ENCODE peak calls at places on chromosomes 7 and 10, in seven cellular contexts. One of them, this sample, is unnamed.

GRCh38 chr10:111082102-111082975 is 5.5 kb downstream of the ADRA2A start:
- DNase-seq in astrocyte of the spinal cord: no peak
- DNase-seq in dorsolateral prefrontal cortex: no peak
- DNase-seq in astrocyte of the cerebellum: no peak
- DNase-seq in HFF-Myc: no peak
- DNase-seq in fibroblast of the aortic adventitia: no peak
- DNase-seq in astrocyte: no peak
- DNase-seq in this sample: no peak

GRCh38 chr10:49761789-49762565 is at the start of gene OGDHL:
- DNase-seq in astrocyte: peak; percentile 4
- DNase-seq in HFF-Myc: no peak
- DNase-seq in astrocyte of the spinal cord: peak; percentile 27
- DNase-seq in astrocyte of the cerebellum: no peak
- DNase-seq in dorsolateral prefrontal cortex: peak; percentile 83
- DNase-seq in fibroblast of the aortic adventitia: peak; percentile 27
- DNase-seq in this sample: peak; percentile 88

GRCh38 chr7:108002726-108003590 is at the start of gene LAMB1:
- DNase-seq in fibroblast of the aortic adventitia: peak; percentile 75
- DNase-seq in dorsolateral prefrontal cortex: peak; percentile 51
- DNase-seq in astrocyte: peak; percentile 72
- DNase-seq in astrocyte of the spinal cord: peak; percentile 88
- DNase-seq in HFF-Myc: no peak
- DNase-seq in astrocyte of the cerebellum: no peak
- DNase-seq in this sample: peak; percentile 69

GRCh38 chr10:11148638-11149037 is 131.0 kb downstream of the CELF2 start:
- DNase-seq in astrocyte of the spinal cord: no peak
- DNase-seq in astrocyte: no peak
- DNase-seq in dorsolateral prefrontal cortex: no peak
- DNase-seq in astrocyte of the cerebellum: no peak
- DNase-seq in fibroblast of the aortic adventitia: no peak
- DNase-seq in HFF-Myc: no peak
- DNase-seq in this sample: no peak

GRCh38 chr7:128052404-128052803 is 21.2 kb upstream of the LRRC4 start:
- DNase-seq in dorsolateral prefrontal cortex: no peak
- DNase-seq in astrocyte of the cerebellum: no peak
- DNase-seq in astrocyte of the spinal cord: no peak
- DNase-seq in astrocyte: no peak
- DNase-seq in HFF-Myc: no peak
- DNase-seq in fibroblast of the aortic adventitia: no peak
- DNase-seq in this sample: no peak

GRCh38 chr7:19016140-19016539 is 101.3 kb downstream of the TWIST1 start:
- DNase-seq in fibroblast of the aortic adventitia: peak; percentile 86
- DNase-seq in dorsolateral prefrontal cortex: no peak
- DNase-seq in astrocyte of the spinal cord: peak; percentile 38
- DNase-seq in astrocyte of the cerebellum: no peak
- DNase-seq in HFF-Myc: no peak
- DNase-seq in astrocyte: peak; percentile 82
- DNase-seq in this sample: no peak

GRCh38 chr7:129351320-129351719 is 82.9 kb upstream of the STRIP2 start:
- DNase-seq in dorsolateral prefrontal cortex: no peak
- DNase-seq in astrocyte: peak; percentile 29
- DNase-seq in fibroblast of the aortic adventitia: peak; percentile 34
- DNase-seq in HFF-Myc: no peak
- DNase-seq in astrocyte of the spinal cord: peak; percentile 32
- DNase-seq in astrocyte of the cerebellum: no peak
- DNase-seq in this sample: no peak

GRCh38 chr10:30431435-30431911 is 2.5 kb upstream of the MAP3K8 start:
- DNase-seq in HFF-Myc: no peak
- DNase-seq in astrocyte: peak; percentile 44
- DNase-seq in astrocyte of the spinal cord: no peak
- DNase-seq in dorsolateral prefrontal cortex: no peak
- DNase-seq in astrocyte of the cerebellum: no peak
- DNase-seq in fibroblast of the aortic adventitia: peak; percentile 69
- DNase-seq in this sample: no peak

GRCh38 chr7:142813262-142813661 is 41.6 kb upstream of the EPHB6 start:
- DNase-seq in astrocyte of the cerebellum: peak; percentile 18
- DNase-seq in dorsolateral prefrontal cortex: no peak
- DNase-seq in fibroblast of the aortic adventitia: peak; percentile 78
- DNase-seq in astrocyte of the spinal cord: peak; percentile 70
- DNase-seq in HFF-Myc: no peak
- DNase-seq in astrocyte: peak; percentile 79
- DNase-seq in this sample: no peak

GRCh38 chr7:36034020-36034419 is 119.0 kb upstream of the EEPD1 start:
- DNase-seq in astrocyte: peak; percentile 61
- DNase-seq in astrocyte of the cerebellum: no peak
- DNase-seq in dorsolateral prefrontal cortex: no peak
- DNase-seq in fibroblast of the aortic adventitia: no peak
- DNase-seq in HFF-Myc: no peak
- DNase-seq in astrocyte of the spinal cord: peak; percentile 14
- DNase-seq in this sample: no peak

GRCh38 chr10:986137-986825 is 2.0 kb upstream of the GTPBP4 start:
- DNase-seq in dorsolateral prefrontal cortex: no peak
- DNase-seq in HFF-Myc: no peak
- DNase-seq in fibroblast of the aortic adventitia: peak; percentile 62
- DNase-seq in astrocyte of the cerebellum: no peak
- DNase-seq in astrocyte of the spinal cord: peak; percentile 62
- DNase-seq in astrocyte: peak; percentile 91
- DNase-seq in this sample: no peak

GRCh38 chr10:107232013-107232412 is 67.5 kb upstream of the SORCS1 start:
- DNase-seq in HFF-Myc: no peak
- DNase-seq in astrocyte: no peak
- DNase-seq in astrocyte of the cerebellum: no peak
- DNase-seq in astrocyte of the spinal cord: no peak
- DNase-seq in dorsolateral prefrontal cortex: no peak
- DNase-seq in fibroblast of the aortic adventitia: no peak
- DNase-seq in this sample: no peak

GRCh38 chr7:150890853-150891584 is 38.7 kb downstream of the AOC1 start:
- DNase-seq in fibroblast of the aortic adventitia: no peak
- DNase-seq in astrocyte of the spinal cord: no peak
- DNase-seq in dorsolateral prefrontal cortex: no peak
- DNase-seq in astrocyte of the cerebellum: no peak
- DNase-seq in astrocyte: no peak
- DNase-seq in HFF-Myc: no peak
- DNase-seq in this sample: no peak

GRCh38 chr10:113576853-113577252 is 24.0 kb downstream of the HABP2 start:
- DNase-seq in astrocyte of the cerebellum: peak; percentile 16
- DNase-seq in astrocyte: no peak
- DNase-seq in HFF-Myc: no peak
- DNase-seq in astrocyte of the spinal cord: no peak
- DNase-seq in dorsolateral prefrontal cortex: no peak
- DNase-seq in fibroblast of the aortic adventitia: peak; percentile 8
- DNase-seq in this sample: no peak

GRCh38 chr7:120805636-120806388 is 52.1 kb downstream of the TSPAN12 start:
- DNase-seq in astrocyte of the spinal cord: peak; percentile 59
- DNase-seq in fibroblast of the aortic adventitia: peak; percentile 76
- DNase-seq in astrocyte of the cerebellum: peak; percentile 52
- DNase-seq in dorsolateral prefrontal cortex: peak; percentile 17
- DNase-seq in astrocyte: peak; percentile 12
- DNase-seq in HFF-Myc: peak; percentile 47
- DNase-seq in this sample: peak; percentile 37

GRCh38 chr7:130430841-130431713 is 9.7 kb downstream of the CEP41 start:
- DNase-seq in astrocyte of the spinal cord: peak; percentile 84
- DNase-seq in astrocyte: peak; percentile 84
- DNase-seq in dorsolateral prefrontal cortex: no peak
- DNase-seq in astrocyte of the cerebellum: no peak
- DNase-seq in HFF-Myc: peak; percentile 52
- DNase-seq in fibroblast of the aortic adventitia: peak; percentile 74
- DNase-seq in this sample: no peak

GRCh38 chr10:34252111-34252510 is 563.0 kb downstream of the PARD3 start:
- DNase-seq in HFF-Myc: no peak
- DNase-seq in astrocyte of the spinal cord: no peak
- DNase-seq in astrocyte of the cerebellum: no peak
- DNase-seq in fibroblast of the aortic adventitia: no peak
- DNase-seq in dorsolateral prefrontal cortex: no peak
- DNase-seq in astrocyte: peak; percentile 4
- DNase-seq in this sample: no peak

DNA sequence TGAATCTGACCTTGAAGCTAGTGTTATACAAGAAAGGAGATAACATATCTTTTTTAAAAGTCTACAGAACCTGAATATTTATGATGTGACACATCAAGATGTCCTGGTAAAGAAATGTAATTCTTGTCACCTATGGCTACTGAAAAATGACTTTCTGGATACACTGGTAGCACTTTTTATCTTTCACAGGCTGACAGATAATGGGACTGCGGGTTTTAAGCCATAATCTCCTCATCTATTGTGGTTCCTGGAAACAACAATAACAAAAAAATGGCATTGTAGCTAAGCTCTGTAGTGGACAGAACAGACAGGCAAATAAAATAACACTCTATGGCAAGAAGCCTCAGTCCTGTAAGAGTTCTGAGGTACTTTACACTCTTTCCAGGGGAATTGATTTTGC is 31.6 kb upstream of the YAE1 start:
- DNase-seq in astrocyte of the cerebellum: no peak
- DNase-seq in fibroblast of the aortic adventitia: no peak
- DNase-seq in astrocyte of the spinal cord: no peak
- DNase-seq in HFF-Myc: no peak
- DNase-seq in astrocyte: no peak
- DNase-seq in dorsolateral prefrontal cortex: no peak
- DNase-seq in this sample: no peak
- TF ChIP-seq CTCF in astrocyte of the cerebellum: no peak
- TF ChIP-seq CTCF in fibroblast of the aortic adventitia: no peak
- TF ChIP-seq CTCF in astrocyte of the spinal cord: no peak
- TF ChIP-seq CTCF in HFF-Myc: no peak
- TF ChIP-seq CTCF in astrocyte: no peak
- TF ChIP-seq CTCF in dorsolateral prefrontal cortex: no peak
- TF ChIP-seq CTCF in this sample: no peak

DNA sequence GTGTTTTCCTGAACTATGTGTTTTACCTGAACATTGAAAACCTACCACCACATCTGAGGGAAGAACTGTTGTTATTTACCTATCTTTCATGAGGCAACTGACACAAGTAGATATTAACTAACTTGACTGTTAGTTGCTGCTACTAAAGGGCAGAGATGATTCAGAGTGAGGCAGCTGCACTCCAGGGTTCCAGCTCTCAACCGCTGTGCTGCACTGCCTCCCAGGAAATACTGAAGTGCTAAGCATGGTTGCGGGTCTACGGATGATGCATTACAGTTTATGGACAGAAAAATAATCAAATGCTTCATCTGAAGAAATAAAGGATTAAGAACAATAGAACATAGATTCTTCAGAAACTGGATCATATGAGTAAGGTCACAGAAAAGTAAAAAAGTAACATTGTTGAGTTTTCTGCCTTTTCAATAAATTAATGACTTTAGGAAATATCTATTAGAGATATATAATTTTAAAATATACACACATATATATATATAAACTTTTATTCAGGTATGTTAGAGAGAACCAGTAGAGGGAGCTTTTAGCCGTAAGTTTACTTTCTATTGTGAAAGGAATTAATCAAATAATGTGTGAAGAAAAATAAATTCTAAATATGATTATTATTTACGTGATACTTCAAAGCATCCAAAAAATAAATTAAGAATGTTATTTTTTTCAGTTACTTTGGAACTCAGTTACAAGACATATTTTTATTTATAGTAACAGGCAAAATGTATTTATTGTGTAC is 620.0 kb downstream of the CNTNAP2 start:
- DNase-seq in HFF-Myc: no peak
- DNase-seq in astrocyte: no peak
- DNase-seq in fibroblast of the aortic adventitia: no peak
- DNase-seq in dorsolateral prefrontal cortex: no peak
- DNase-seq in astrocyte of the spinal cord: peak; percentile 0
- DNase-seq in astrocyte of the cerebellum: no peak
- DNase-seq in this sample: no peak
- TF ChIP-seq CTCF in HFF-Myc: no peak
- TF ChIP-seq CTCF in astrocyte: no peak
- TF ChIP-seq CTCF in fibroblast of the aortic adventitia: no peak
- TF ChIP-seq CTCF in dorsolateral prefrontal cortex: no peak
- TF ChIP-seq CTCF in astrocyte of the spinal cord: no peak
- TF ChIP-seq CTCF in astrocyte of the cerebellum: no peak
- TF ChIP-seq CTCF in this sample: peak; percentile 19

GRCh38 chr7:74709880-74710671 is 52.6 kb downstream of the GTF2I start:
- DNase-seq in HFF-Myc: no peak
- DNase-seq in astrocyte of the spinal cord: no peak
- DNase-seq in astrocyte: no peak
- DNase-seq in fibroblast of the aortic adventitia: no peak
- DNase-seq in astrocyte of the cerebellum: no peak
- DNase-seq in dorsolateral prefrontal cortex: no peak
- DNase-seq in this sample: no peak
- TF ChIP-seq CTCF in HFF-Myc: no peak
- TF ChIP-seq CTCF in astrocyte of the spinal cord: peak; percentile 22
- TF ChIP-seq CTCF in astrocyte: peak; percentile 9
- TF ChIP-seq CTCF in fibroblast of the aortic adventitia: peak; percentile 2
- TF ChIP-seq CTCF in astrocyte of the cerebellum: peak; percentile 9
- TF ChIP-seq CTCF in dorsolateral prefrontal cortex: peak; percentile 37
- TF ChIP-seq CTCF in this sample: no peak

DNA sequence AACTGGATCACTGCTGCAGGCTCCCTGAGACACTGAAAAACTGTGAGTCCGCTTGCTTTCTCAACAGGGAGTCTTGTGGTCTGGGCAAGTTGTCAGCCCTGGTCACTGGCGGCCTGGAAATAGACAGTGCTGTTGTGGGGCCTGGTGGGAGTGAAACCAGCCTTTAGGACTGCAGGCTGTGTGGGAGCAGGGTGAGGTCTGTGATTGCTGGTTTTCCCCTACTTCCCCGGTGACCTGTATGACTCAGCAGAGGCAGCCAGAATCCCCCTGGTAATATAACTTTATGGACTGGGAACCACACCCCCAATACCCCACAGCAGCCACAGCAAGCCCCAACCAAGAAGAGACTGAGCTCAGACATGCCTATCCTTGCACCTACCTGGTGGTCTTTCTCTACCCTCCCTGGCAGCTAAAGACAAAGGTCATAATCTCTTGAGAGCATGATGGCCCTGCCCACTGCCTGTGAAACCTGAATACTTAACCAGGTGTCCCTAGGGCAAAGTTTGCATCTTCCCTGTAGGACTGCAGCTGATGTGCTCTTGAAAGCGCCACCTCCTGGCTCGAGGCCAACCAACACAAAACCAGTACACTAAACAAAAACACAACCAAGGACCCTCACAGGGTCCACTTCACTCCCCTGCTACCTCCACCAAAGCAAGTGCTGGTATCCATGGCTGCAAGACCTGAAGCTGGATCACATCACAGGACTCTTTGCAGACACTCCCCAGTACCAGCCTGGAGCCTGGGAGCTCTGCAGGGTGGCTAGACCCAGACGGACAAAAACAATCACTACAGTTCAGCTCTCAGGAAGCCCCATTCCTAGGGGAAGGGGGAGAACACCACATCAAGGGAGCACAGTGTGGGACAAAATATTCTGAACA is 7.2 kb upstream of the ADAM22 start:
- DNase-seq in astrocyte of the cerebellum: peak; percentile 97
- DNase-seq in fibroblast of the aortic adventitia: no peak
- DNase-seq in dorsolateral prefrontal cortex: peak; percentile 54
- DNase-seq in astrocyte: peak; percentile 71
- DNase-seq in HFF-Myc: no peak
- DNase-seq in astrocyte of the spinal cord: peak; percentile 92
- DNase-seq in this sample: no peak
- TF ChIP-seq CTCF in astrocyte of the cerebellum: no peak
- TF ChIP-seq CTCF in fibroblast of the aortic adventitia: no peak
- TF ChIP-seq CTCF in dorsolateral prefrontal cortex: no peak
- TF ChIP-seq CTCF in astrocyte: no peak
- TF ChIP-seq CTCF in HFF-Myc: no peak
- TF ChIP-seq CTCF in astrocyte of the spinal cord: no peak
- TF ChIP-seq CTCF in this sample: no peak

DNA sequence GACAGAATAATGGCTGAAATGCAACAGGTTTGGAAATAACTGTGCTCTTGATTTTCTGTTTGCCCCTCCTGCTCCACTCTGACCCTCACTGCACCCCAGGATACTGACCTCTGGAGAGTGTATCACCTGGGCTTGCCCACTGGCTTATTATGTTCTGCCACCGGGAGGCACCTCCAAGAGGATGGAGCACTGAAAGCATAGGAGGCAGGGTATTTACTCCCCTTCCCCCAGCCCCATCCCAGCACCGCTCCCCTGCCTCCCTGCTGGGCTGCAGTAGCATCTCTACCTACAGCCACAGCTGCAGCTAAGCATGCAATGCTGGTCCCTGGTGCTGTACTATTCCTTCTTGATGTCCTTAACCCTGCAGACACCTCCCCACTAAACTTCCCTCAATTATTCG is 26.4 kb downstream of the RAB11FIP2 start:
- DNase-seq in astrocyte: no peak
- DNase-seq in HFF-Myc: no peak
- DNase-seq in astrocyte of the cerebellum: no peak
- DNase-seq in dorsolateral prefrontal cortex: no peak
- DNase-seq in fibroblast of the aortic adventitia: no peak
- DNase-seq in astrocyte of the spinal cord: no peak
- DNase-seq in this sample: no peak
- TF ChIP-seq CTCF in astrocyte: no peak
- TF ChIP-seq CTCF in HFF-Myc: no peak
- TF ChIP-seq CTCF in astrocyte of the cerebellum: no peak
- TF ChIP-seq CTCF in dorsolateral prefrontal cortex: no peak
- TF ChIP-seq CTCF in fibroblast of the aortic adventitia: no peak
- TF ChIP-seq CTCF in astrocyte of the spinal cord: no peak
- TF ChIP-seq CTCF in this sample: no peak